ENCODE peak calls at places on chromosomes 16 and 17, in five cellular contexts. B is activated naive CD4-positive, alpha-beta T cell treated with anti-CD3 and anti-CD28 coated beads, Interleukin-2, amount 10 ng/mL, durations not matched to agents 7 days and 5 days; O is NCI-H1436; J is Kasumi-1; L is foreskin keratinocyte. P is an unnamed sample.

GRCh38 chr17:61678339-61678738 is 87.3 kb upstream of the NACA2 start:
- DNase-seq in B (no peak), O (peak; percentile 71), J (no peak), L (no peak), P (no peak)

GRCh38 chr17:6088141-6088540 is 18.0 kb downstream of the WSCD1 start:
- DNase-seq in B (no peak), O (no peak), J (no peak), L (no peak), P (no peak)

GRCh38 chr16:1990336-1991134 is 765 bp downstream of the SYNGR3 start:
- DNase-seq in B (peak; percentile 63), O (peak; percentile 47), J (no peak), L (no peak), P (peak; percentile 61)

GRCh38 chr16:89658221-89658879 is 714 bp downstream of the SPATA33 start:
- DNase-seq in B (peak; percentile 40), O (no peak), J (peak; percentile 21), L (peak; percentile 50), P (peak; percentile 33)

GRCh38 chr16:3792472-3793012 is 75.2 kb upstream of the TRAP1 start:
- DNase-seq in B (no peak), O (no peak), J (no peak), L (no peak), P (no peak)

GRCh38 chr17:30922235-30922993 is 669 bp downstream of the ADAP2 start:
- DNase-seq in B (peak; percentile 23), O (no peak), J (no peak), L (no peak), P (no peak)

GRCh38 chr17:13420294-13421277 is 181.1 kb downstream of the HS3ST3A1 start:
- DNase-seq in B (no peak), O (peak; percentile 11), J (no peak), L (peak; percentile 38), P (no peak)

GRCh38 chr16:9797306-9797705 is 384.9 kb downstream of the GRIN2A start:
- DNase-seq in B (no peak), O (no peak), J (no peak), L (peak; percentile 11), P (no peak)

GRCh38 chr16:11662582-11662981 is 5.7 kb upstream of the SNN start:
- DNase-seq in B (no peak), O (no peak), J (no peak), L (no peak), P (no peak)

GRCh38 chr17:69500911-69501429 is 86.5 kb downstream of the MAP2K6 start:
- DNase-seq in B (no peak), O (no peak), J (no peak), L (no peak), P (no peak)

GRCh38 chr17:37506678-37507077 is 17.0 kb downstream of the DUSP14 start:
- DNase-seq in B (peak; percentile 52), O (no peak), J (peak; percentile 58), L (no peak), P (peak; percentile 31)

GRCh38 chr16:11750056-11750455 is 7.4 kb upstream of the TXNDC11 start:
- DNase-seq in B (no peak), O (no peak), J (no peak), L (no peak), P (no peak)

GRCh38 chr16:30357715-30358576 is 2.8 kb upstream of the CD2BP2 start:
- DNase-seq in B (no peak), O (no peak), J (no peak), L (no peak), P (no peak)

GRCh38 chr17:49069585-49070273 is 62.8 kb upstream of the B4GALNT2 start:
- DNase-seq in B (no peak), O (no peak), J (no peak), L (peak; percentile 17), P (no peak)

GRCh38 chr17:7041607-7042506 is 2.0 kb downstream of the SLC16A11 start:
- DNase-seq in B (no peak), O (no peak), J (no peak), L (no peak), P (no peak)

GRCh38 chr17:50923611-50924010 is 57.5 kb upstream of the TOB1 start:
- DNase-seq in B (no peak), O (peak; percentile 16), J (no peak), L (no peak), P (no peak)

GRCh38 chr16:14448874-14449273 is 181.2 kb downstream of the PARN start:
- DNase-seq in B (no peak), O (no peak), J (peak; percentile 4), L (no peak), P (no peak)

GRCh38 chr17:58303981-58304734 is 23.4 kb upstream of the MPO start:
- DNase-seq in B (peak; percentile 72), O (peak; percentile 61), J (no peak), L (peak; percentile 24), P (peak; percentile 69)

GRCh38 chr16:89921131-89921698 is 1.9 kb upstream of the TUBB3 start:
- DNase-seq in B (no peak), O (no peak), J (no peak), L (no peak), P (no peak)

GRCh38 chr16:17776888-17777287 is 306.1 kb upstream of the XYLT1 start:
- DNase-seq in B (no peak), O (no peak), J (no peak), L (no peak), P (no peak)

GRCh38 chr16:86768999-86769398 is 190.7 kb downstream of the FOXL1 start:
- DNase-seq in B (no peak), O (no peak), J (no peak), L (peak; percentile 44), P (no peak)

GRCh38 chr16:73364413-73364812 is 316.5 kb upstream of the ZFHX3 start:
- DNase-seq in B (no peak), O (no peak), J (no peak), L (no peak), P (no peak)

GRCh38 chr17:57665696-57666095 is 79.4 kb downstream of the CCDC182 start:
- DNase-seq in B (peak; percentile 7), O (no peak), J (no peak), L (no peak), P (no peak)

GRCh38 chr17:3935140-3935542 is 18.9 kb upstream of the P2RX1 start:
- DNase-seq in B (peak; percentile 52), O (peak; percentile 23), J (peak; percentile 14), L (no peak), P (peak; percentile 30)

GRCh38 chr16:59108374-59108773 is 374.3 kb upstream of the GOT2 start:
- DNase-seq in B (no peak), O (no peak), J (no peak), L (no peak), P (no peak)

GRCh38 chr16:30658731-30659506 is 688 bp downstream of the FBRS start:
- DNase-seq in B (no peak), O (peak; percentile 92), J (peak; percentile 88), L (peak; percentile 97), P (no peak)

GRCh38 chr17:69714659-69715058 is 300.2 kb downstream of the MAP2K6 start:
- DNase-seq in B (no peak), O (no peak), J (no peak), L (no peak), P (no peak)

GRCh38 chr16:52528393-52529080 is 18.4 kb downstream of the TOX3 start:
- DNase-seq in B (no peak), O (no peak), J (no peak), L (no peak), P (no peak)

GRCh38 chr16:51762081-51762995 is 611.3 kb upstream of the SALL1 start:
- DNase-seq in B (peak; percentile 65), O (peak; percentile 63), J (peak; percentile 65), L (peak; percentile 37), P (peak; percentile 50)

GRCh38 chr17:73560661-73561060 is 83.6 kb downstream of the SDK2 start:
- DNase-seq in B (no peak), O (no peak), J (no peak), L (no peak), P (no peak)

GRCh38 chr17:78173025-78173715 is 4.8 kb downstream of the SYNGR2 start:
- DNase-seq in B (peak; percentile 58), O (no peak), J (no peak), L (no peak), P (peak; percentile 53)

GRCh38 chr17:27573971-27574525 is 56.9 kb upstream of the LGALS9 start:
- DNase-seq in B (no peak), O (no peak), J (no peak), L (no peak), P (no peak)

GRCh38 chr16:69386596-69386995 is 789 bp upstream of the TERF2 start:
- DNase-seq in B (no peak), O (no peak), J (no peak), L (no peak), P (no peak)

GRCh38 chr17:51050291-51051033 is 70.2 kb downstream of the SPAG9 start:
- DNase-seq in B (no peak), O (no peak), J (no peak), L (peak; percentile 78), P (no peak)

GRCh38 chr16:66619534-66620418 is 15.3 kb downstream of the CMTM3 start:
- DNase-seq in B (no peak), O (no peak), J (peak; percentile 18), L (peak; percentile 9), P (no peak)

GRCh38 chr17:21129023-21129681 is 2.4 kb downstream of the DHRS7B start:
- DNase-seq in B (no peak), O (no peak), J (peak; percentile 35), L (peak; percentile 23), P (no peak)

GRCh38 chr16:11181889-11182279 is 74.1 kb downstream of the SOCS1 start:
- DNase-seq in B (no peak), O (no peak), J (no peak), L (peak; percentile 29), P (no peak)

GRCh38 chr17:5592382-5592781 is 8.1 kb upstream of the NLRP1 start:
- DNase-seq in B (no peak), O (peak; percentile 44), J (peak; percentile 38), L (peak; percentile 33), P (no peak)

GRCh38 chr17:29589524-29590260 is at the start of gene GIT1:
- DNase-seq in B (peak; percentile 87), O (peak; percentile 91), J (peak; percentile 58), L (peak; percentile 53), P (peak; percentile 88)

GRCh38 chr16:14302031-14302398 is 230.9 kb downstream of the MRTFB start:
- DNase-seq in B (peak; percentile 46), O (no peak), J (no peak), L (no peak), P (no peak)

P was measured in activated CD4-positive, alpha-beta memory T cell treated with anti-CD3 and anti-CD28 coated beads, Interleukin-2, amount 10 ng/mL, durations not matched to agents 7 days and 5 days.